ENCODE peak calls at places on chromosomes 12 and 14, in nine cellular contexts. X is heart left ventricle; V is cardiac fibroblast; C is CD8-positive, alpha-beta T cell; Y is progenitor cell of endocrine pancreas; N is astrocyte of the spinal cord; A is IMR-90; B is uterus; W is astrocyte of the cerebellum. F is an unnamed sample.

GRCh38 chr12:22459872-22460490 is 84.4 kb downstream of the C2CD5 start:
- DNase-seq in X (no peak), V (peak; percentile 71), C (no peak), Y (no peak), N (peak; percentile 53), A (peak; percentile 54), B (no peak), W (no peak), F (no peak)

GRCh38 chr14:66495214-66496098 is 9.3 kb downstream of the CCDC196 start:
- DNase-seq in X (peak; percentile 30), V (peak; percentile 85), C (peak; percentile 11), Y (no peak), N (peak; percentile 80), A (peak; percentile 71), B (peak; percentile 46), W (peak; percentile 66), F (no peak)

GRCh38 chr14:68630611-68631013 is 162.3 kb downstream of the ZFP36L1 start:
- DNase-seq in X (no peak), V (no peak), C (no peak), Y (no peak), N (no peak), A (no peak), B (no peak), W (no peak), F (no peak)

GRCh38 chr14:24243336-24243836 is 963 bp upstream of the TINF2 start:
- DNase-seq in X (no peak), V (no peak), C (no peak), Y (no peak), N (no peak), A (no peak), B (peak; percentile 45), W (no peak), F (no peak)

GRCh38 chr14:60196291-60196690 is 31.1 kb upstream of the DHRS7 start:
- DNase-seq in X (no peak), V (no peak), C (no peak), Y (no peak), N (no peak), A (no peak), B (no peak), W (no peak), F (no peak)

GRCh38 chr12:81888341-81888740 is 129.2 kb upstream of the PPFIA2 start:
- DNase-seq in X (no peak), V (no peak), C (no peak), Y (no peak), N (peak; percentile 71), A (no peak), B (no peak), W (peak; percentile 81), F (no peak)

GRCh38 chr14:85301506-85301905 is 228.4 kb upstream of the FLRT2 start:
- DNase-seq in X (no peak), V (no peak), C (no peak), Y (no peak), N (no peak), A (no peak), B (no peak), W (no peak), F (no peak)

GRCh38 chr14:92780444-92780843 is 13.7 kb upstream of the GOLGA5 start:
- DNase-seq in X (no peak), V (peak; percentile 73), C (no peak), Y (no peak), N (peak; percentile 23), A (peak; percentile 59), B (no peak), W (no peak), F (no peak)

GRCh38 chr12:131383741-131384543 is 326.9 kb upstream of the SFSWAP start:
- DNase-seq in X (no peak), V (no peak), C (no peak), Y (no peak), N (no peak), A (no peak), B (no peak), W (no peak), F (peak; percentile 4)

GRCh38 chr14:71534506-71534905 is 397.7 kb upstream of the RGS6 start:
- DNase-seq in X (no peak), V (no peak), C (no peak), Y (no peak), N (no peak), A (no peak), B (no peak), W (no peak), F (no peak)

GRCh38 chr12:47863467-47863866 is 41.3 kb downstream of the VDR start:
- DNase-seq in X (no peak), V (no peak), C (no peak), Y (no peak), N (no peak), A (no peak), B (no peak), W (no peak), F (no peak)

DNA sequence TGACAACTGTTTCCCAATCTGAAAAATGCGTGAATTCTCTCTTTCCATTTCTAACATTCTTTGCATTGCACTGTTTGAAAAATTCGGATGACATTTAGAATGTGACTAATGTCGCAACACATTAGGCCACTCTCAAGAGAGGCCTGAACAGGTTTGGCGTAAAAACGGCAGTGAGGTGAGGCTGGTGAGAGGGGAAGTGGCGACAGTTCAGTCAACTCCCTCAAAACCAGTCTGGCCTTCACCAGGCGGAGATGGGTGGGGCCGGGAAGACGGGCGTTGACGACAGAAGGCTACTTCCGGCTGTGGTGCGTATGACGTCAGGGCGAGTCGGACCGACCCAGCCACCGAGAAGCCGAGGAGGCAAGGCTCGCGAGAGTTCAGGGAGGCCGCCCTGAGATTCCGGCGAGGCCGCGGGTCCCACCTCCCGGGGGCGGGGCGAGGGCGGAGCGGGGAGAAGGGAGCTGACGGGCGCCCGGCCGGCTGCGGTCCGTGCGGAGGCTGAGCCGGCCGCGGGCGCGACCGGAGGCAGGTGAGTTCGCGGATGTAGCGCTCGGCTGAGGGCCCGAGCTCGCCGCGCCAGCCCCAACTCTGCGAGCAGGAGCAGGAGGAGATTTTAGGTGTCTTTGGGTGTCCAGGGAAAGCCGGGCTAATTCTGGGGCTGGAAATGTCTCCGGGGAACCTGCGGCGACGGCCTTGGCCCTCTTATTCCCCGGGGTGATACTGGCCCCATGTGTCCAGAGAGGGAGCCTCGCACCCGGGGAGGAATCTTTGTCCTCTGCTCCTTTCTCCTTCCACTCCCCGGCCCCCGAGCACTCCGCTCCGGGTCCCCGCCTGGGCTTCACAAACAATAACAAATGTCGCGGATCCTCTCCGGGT is at the start of gene STK38L:
- DNase-seq in X (peak; percentile 98), V (peak; percentile 97), C (peak; percentile 90), Y (peak; percentile 100), N (peak; percentile 95), A (peak; percentile 93), B (peak; percentile 95), W (peak; percentile 88), F (peak; percentile 98)
- TF ChIP-seq CTCF in X (peak; percentile 33), V (no peak), C (no peak), Y (peak; percentile 50), N (peak; percentile 45), A (peak; percentile 49), B (peak; percentile 36), W (peak; percentile 28), F (no peak)

GRCh38 chr14:106343636-106344035 is 817.3 kb downstream of the TMEM121 start:
- DNase-seq in X (no peak), V (no peak), C (no peak), Y (no peak), N (no peak), A (no peak), B (no peak), W (no peak), F (no peak)
- TF ChIP-seq CTCF in X (no peak), V (no peak), C (no peak), Y (no peak), N (no peak), A (no peak), B (no peak), W (no peak), F (no peak)

GRCh38 chr12:27525373-27525772 is 1.4 kb downstream of the PPFIBP1 start:
- DNase-seq in X (peak; percentile 59), V (peak; percentile 87), C (no peak), Y (no peak), N (peak; percentile 82), A (peak; percentile 81), B (peak; percentile 51), W (no peak), F (no peak)

GRCh38 chr12:27523305-27523641 is 733 bp upstream of the PPFIBP1 start:
- DNase-seq in X (no peak), V (no peak), C (no peak), Y (no peak), N (no peak), A (no peak), B (no peak), W (no peak), F (no peak)

GRCh38 chr12:27524839-27525238 is 833 bp downstream of the PPFIBP1 start:
- DNase-seq in X (no peak), V (peak; percentile 56), C (no peak), Y (no peak), N (peak; percentile 61), A (peak; percentile 41), B (peak; percentile 40), W (no peak), F (no peak)

GRCh38 chr12:27524489-27524835 is 456 bp downstream of the PPFIBP1 start:
- DNase-seq in X (no peak), V (no peak), C (no peak), Y (no peak), N (no peak), A (no peak), B (no peak), W (no peak), F (no peak)

DNA sequence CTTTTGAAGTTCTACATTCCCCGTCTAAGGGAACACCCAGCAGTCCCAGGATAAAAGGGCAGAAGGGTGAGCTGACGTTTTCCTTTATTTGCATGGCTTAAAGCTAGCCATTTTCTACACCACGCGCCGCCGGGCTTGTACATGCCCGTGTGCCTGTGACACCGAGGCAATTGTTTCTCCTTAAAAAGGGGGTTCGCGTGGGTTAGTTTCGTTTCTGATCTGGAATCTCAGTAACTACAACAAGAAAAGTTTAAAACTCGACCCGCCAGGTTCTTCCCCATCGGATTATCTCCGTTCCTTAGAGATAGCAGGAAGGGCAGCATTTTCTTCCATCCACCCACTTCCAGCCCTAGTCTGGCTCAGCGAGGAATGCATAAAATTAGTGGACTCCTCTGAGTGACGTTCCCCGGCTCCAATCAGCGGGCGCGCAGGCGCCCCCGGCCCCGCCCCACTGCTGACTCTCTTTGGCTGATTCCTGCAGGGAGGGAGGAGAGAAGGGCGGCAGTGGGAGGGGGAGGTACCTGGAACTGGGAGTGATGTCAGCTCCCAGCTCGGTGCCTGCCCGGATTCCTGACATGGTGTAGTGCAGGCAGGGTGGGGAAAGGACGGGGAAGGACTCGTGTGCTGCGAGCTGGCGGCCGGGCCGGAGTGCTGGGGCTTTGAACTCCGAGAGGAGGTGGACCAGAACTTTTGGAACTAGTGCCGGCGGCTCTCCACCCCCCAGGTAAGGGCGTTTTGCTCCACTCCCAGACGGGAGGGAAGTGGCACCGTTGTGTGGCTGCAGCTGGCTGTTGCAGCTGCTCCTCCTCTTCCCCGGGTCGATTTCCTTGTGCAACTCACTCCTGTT is at the start of gene PPFIBP1:
- DNase-seq in X (peak; percentile 99), V (peak; percentile 99), C (peak; percentile 97), Y (peak; percentile 100), N (peak; percentile 99), A (peak; percentile 97), B (peak; percentile 99), W (peak; percentile 95), F (peak; percentile 82)
- TF ChIP-seq CTCF in X (peak; percentile 27), V (peak; percentile 49), C (no peak), Y (peak; percentile 39), N (peak; percentile 38), A (peak; percentile 24), B (peak; percentile 38), W (peak; percentile 40), F (no peak)

GRCh38 chr12:99620159-99620479 is 27.4 kb upstream of the GARIN6 start:
- DNase-seq in X (no peak), V (no peak), C (no peak), Y (no peak), N (no peak), A (no peak), B (no peak), W (no peak), F (no peak)
- TF ChIP-seq CTCF in X (no peak), V (no peak), C (no peak), Y (no peak), N (no peak), A (no peak), B (no peak), W (no peak), F (no peak)

GRCh38 chr12:69196302-69197288 is 42.8 kb upstream of the CPSF6 start:
- DNase-seq in X (no peak), V (peak; percentile 25), C (no peak), Y (no peak), N (no peak), A (peak; percentile 9), B (no peak), W (no peak), F (no peak)
- TF ChIP-seq CTCF in X (peak; percentile 7), V (peak; percentile 52), C (no peak), Y (no peak), N (peak; percentile 35), A (peak; percentile 23), B (no peak), W (no peak), F (no peak)